ENCODE peak calls at places on chromosomes 6 and 20, in six cellular contexts. U is heart right ventricle, F is globus pallidus, K is posterior vena cava, H is neural progenitor cell, L is NCI-H1105. W is an unnamed sample.

GRCh38 chr6:107670792-107671199 is 153.3 kb downstream of the SCML4 start:
- DNase-seq in U (peak; percentile 42), L (no peak), F (peak; percentile 69), H (peak; percentile 30), K (no peak), W (peak; percentile 16)

GRCh38 chr6:146915671-146916127 is 288.5 kb upstream of the STXBP5 start:
- DNase-seq in H (no peak), L (no peak), K (no peak), F (no peak), U (no peak), W (peak; percentile 60)

GRCh38 chr20:37245181-37245580 is 16.4 kb downstream of the GHRH start:
- DNase-seq in U (no peak), L (no peak), H (peak; percentile 84), F (no peak), K (no peak), W (no peak)

GRCh38 chr6:151098166-151098565 is 141.6 kb upstream of the AKAP12 start:
- DNase-seq in H (no peak), L (no peak), F (no peak), U (no peak), K (no peak), W (no peak)

GRCh38 chr20:61847420-61847748 is 218.3 kb downstream of the TAF4 start:
- DNase-seq in U (no peak), H (no peak), F (no peak), L (no peak), K (peak; percentile 49), W (no peak)

GRCh38 chr20:53838311-53838873 is 232.0 kb downstream of the BCAS1 start:
- DNase-seq in U (no peak), F (no peak), L (no peak), H (no peak), K (no peak), W (no peak)

GRCh38 chr6:56637640-56638039 is 5.0 kb downstream of the DST start:
- DNase-seq in H (peak; percentile 65), F (peak; percentile 78), U (no peak), K (no peak), L (peak; percentile 49), W (peak; percentile 81)

GRCh38 chr6:74356385-74356784 is 660.4 kb downstream of the CD109 start:
- DNase-seq in U (no peak), F (no peak), K (no peak), L (no peak), H (no peak), W (no peak)

GRCh38 chr6:134436950-134437349 is 119.0 kb upstream of the SGK1 start:
- DNase-seq in L (no peak), H (no peak), F (no peak), U (no peak), K (no peak), W (no peak)

GRCh38 chr6:9862603-9863167 is 552.2 kb downstream of the TFAP2A start:
- DNase-seq in F (no peak), U (no peak), H (no peak), K (no peak), L (no peak), W (no peak)

GRCh38 chr6:21522773-21523490 is 70.6 kb upstream of the SOX4 start:
- DNase-seq in H (peak; percentile 56), F (no peak), U (no peak), L (peak; percentile 80), K (no peak), W (peak; percentile 11)

GRCh38 chr6:146358341-146359046 is 185.1 kb upstream of the RAB32 start:
- DNase-seq in F (no peak), L (no peak), U (no peak), K (no peak), H (no peak), W (no peak)

GRCh38 chr20:20399705-20400104 is 31.8 kb downstream of the INSM1 start:
- DNase-seq in F (no peak), U (no peak), L (no peak), K (no peak), H (no peak), W (no peak)

GRCh38 chr6:118356054-118356453 is 192.0 kb upstream of the PLN start:
- DNase-seq in F (no peak), H (no peak), L (no peak), K (no peak), U (no peak), W (no peak)

GRCh38 chr20:56733967-56734366 is 104.9 kb downstream of the TFAP2C start:
- DNase-seq in K (no peak), F (no peak), L (no peak), U (no peak), H (no peak), W (no peak)

GRCh38 chr20:9071976-9072726 is 3.3 kb downstream of the PLCB4 start:
- DNase-seq in U (no peak), H (no peak), K (no peak), F (no peak), L (no peak), W (peak; percentile 47)

GRCh38 chr20:60500038-60500701 is 541.9 kb downstream of the CDH26 start:
- DNase-seq in F (no peak), U (no peak), H (no peak), L (no peak), K (no peak), W (no peak)

GRCh38 chr20:48065833-48066232 is 280.6 kb upstream of the SULF2 start:
- DNase-seq in F (no peak), H (no peak), K (no peak), U (no peak), L (no peak), W (no peak)

GRCh38 chr20:13024581-13024980 is 15.8 kb downstream of the SPTLC3 start:
- DNase-seq in H (no peak), K (no peak), F (no peak), L (no peak), U (no peak), W (no peak)

GRCh38 chr20:11912013-11912663 is 5.6 kb upstream of the BTBD3 start:
- DNase-seq in L (no peak), U (no peak), H (peak; percentile 21), F (no peak), K (no peak), W (peak; percentile 56)

GRCh38 chr20:44911264-44911921 is 1.5 kb downstream of the PABPC1L start:
- DNase-seq in U (no peak), H (peak; percentile 88), K (no peak), F (no peak), L (no peak), W (peak; percentile 68)

GRCh38 chr6:97186416-97186999 is 96.5 kb downstream of the MMS22L start:
- DNase-seq in H (peak; percentile 86), L (peak; percentile 67), F (peak; percentile 73), U (peak; percentile 28), K (peak; percentile 79), W (peak; percentile 72)

GRCh38 chr20:57612436-57612835 is 7.8 kb downstream of the ZBP1 start:
- DNase-seq in K (no peak), H (no peak), F (no peak), U (no peak), L (no peak), W (no peak)

GRCh38 chr6:26306248-26306647 is 58.8 kb upstream of the BTN3A2 start:
- DNase-seq in L (no peak), F (no peak), K (no peak), H (no peak), U (no peak), W (no peak)

GRCh38 chr6:53320964-53321363 is 27.8 kb downstream of the ELOVL5 start:
- DNase-seq in F (no peak), H (no peak), L (no peak), U (no peak), K (no peak), W (peak; percentile 75)

GRCh38 chr6:103675807-103676406 is 1183.8 kb downstream of the HACE1 start:
- DNase-seq in L (no peak), F (no peak), K (no peak), H (no peak), U (no peak), W (no peak)

GRCh38 chr6:56938634-56939294 is 16.1 kb upstream of the BEND6 start:
- DNase-seq in H (no peak), U (no peak), K (peak; percentile 83), F (no peak), L (no peak), W (no peak)